ENCODE peak calls at places on chromosomes 3 and 15, in five cellular contexts. One of them, this sample, is unnamed.

GRCh38 chr3:182843478-182843877 is 50.2 kb downstream of the ATP11B start:
- DNase-seq in activated CD4-positive, alpha-beta T cell treated with anti-CD3 and anti-CD28 coated beads for 24 hours: no peak
- DNase-seq in cardiac fibroblast: no peak
- DNase-seq in AG08396: no peak
- DNase-seq in NCI-H526 treated with DMSO at 0.1 percent for 48 hours: no peak
- DNase-seq in this sample: no peak

GRCh38 chr3:196080517-196080841 is 1.4 kb downstream of the TFRC start:
- DNase-seq in activated CD4-positive, alpha-beta T cell treated with anti-CD3 and anti-CD28 coated beads for 24 hours: no peak
- DNase-seq in cardiac fibroblast: no peak
- DNase-seq in AG08396: no peak
- DNase-seq in NCI-H526 treated with DMSO at 0.1 percent for 48 hours: no peak
- DNase-seq in this sample: no peak

GRCh38 chr3:127915115-127915936 is at the start of gene KBTBD12:
- DNase-seq in activated CD4-positive, alpha-beta T cell treated with anti-CD3 and anti-CD28 coated beads for 24 hours: no peak
- DNase-seq in cardiac fibroblast: no peak
- DNase-seq in AG08396: peak; percentile 17
- DNase-seq in NCI-H526 treated with DMSO at 0.1 percent for 48 hours: peak; percentile 22
- DNase-seq in this sample: no peak

GRCh38 chr3:12460132-12460531 is 24.1 kb upstream of the TSEN2 start:
- DNase-seq in activated CD4-positive, alpha-beta T cell treated with anti-CD3 and anti-CD28 coated beads for 24 hours: no peak
- DNase-seq in cardiac fibroblast: no peak
- DNase-seq in AG08396: no peak
- DNase-seq in NCI-H526 treated with DMSO at 0.1 percent for 48 hours: no peak
- DNase-seq in this sample: no peak

GRCh38 chr3:127091376-127091775 is 101.6 kb upstream of the PRR23E start:
- DNase-seq in activated CD4-positive, alpha-beta T cell treated with anti-CD3 and anti-CD28 coated beads for 24 hours: no peak
- DNase-seq in cardiac fibroblast: no peak
- DNase-seq in AG08396: no peak
- DNase-seq in NCI-H526 treated with DMSO at 0.1 percent for 48 hours: no peak
- DNase-seq in this sample: no peak

GRCh38 chr3:185753354-185753753 is 71.5 kb downstream of the IGF2BP2 start:
- DNase-seq in activated CD4-positive, alpha-beta T cell treated with anti-CD3 and anti-CD28 coated beads for 24 hours: no peak
- DNase-seq in cardiac fibroblast: no peak
- DNase-seq in AG08396: no peak
- DNase-seq in NCI-H526 treated with DMSO at 0.1 percent for 48 hours: no peak
- DNase-seq in this sample: no peak

GRCh38 chr15:96234109-96234892 is 96.2 kb upstream of the NR2F2 start:
- DNase-seq in activated CD4-positive, alpha-beta T cell treated with anti-CD3 and anti-CD28 coated beads for 24 hours: no peak
- DNase-seq in cardiac fibroblast: peak; percentile 48
- DNase-seq in AG08396: no peak
- DNase-seq in NCI-H526 treated with DMSO at 0.1 percent for 48 hours: no peak
- DNase-seq in this sample: no peak

GRCh38 chr3:110821586-110821985 is 250.0 kb upstream of the NECTIN3 start:
- DNase-seq in activated CD4-positive, alpha-beta T cell treated with anti-CD3 and anti-CD28 coated beads for 24 hours: no peak
- DNase-seq in cardiac fibroblast: no peak
- DNase-seq in AG08396: no peak
- DNase-seq in NCI-H526 treated with DMSO at 0.1 percent for 48 hours: no peak
- DNase-seq in this sample: no peak

GRCh38 chr15:73601449-73602425 is 31.5 kb downstream of the NPTN start:
- DNase-seq in activated CD4-positive, alpha-beta T cell treated with anti-CD3 and anti-CD28 coated beads for 24 hours: no peak
- DNase-seq in cardiac fibroblast: peak; percentile 76
- DNase-seq in AG08396: peak; percentile 26
- DNase-seq in NCI-H526 treated with DMSO at 0.1 percent for 48 hours: no peak
- DNase-seq in this sample: no peak

GRCh38 chr3:4999626-5000184 is 20.5 kb downstream of the BHLHE40 start:
- DNase-seq in activated CD4-positive, alpha-beta T cell treated with anti-CD3 and anti-CD28 coated beads for 24 hours: no peak
- DNase-seq in cardiac fibroblast: no peak
- DNase-seq in AG08396: no peak
- DNase-seq in NCI-H526 treated with DMSO at 0.1 percent for 48 hours: peak; percentile 33
- DNase-seq in this sample: no peak

GRCh38 chr15:101088788-101089578 is 162.9 kb downstream of the CHSY1 start:
- DNase-seq in activated CD4-positive, alpha-beta T cell treated with anti-CD3 and anti-CD28 coated beads for 24 hours: peak; percentile 77
- DNase-seq in cardiac fibroblast: peak; percentile 67
- DNase-seq in AG08396: peak; percentile 82
- DNase-seq in NCI-H526 treated with DMSO at 0.1 percent for 48 hours: no peak
- DNase-seq in this sample: peak; percentile 64

This sample was measured in D721Med.